ENCODE peak calls at places on chromosomes 1 and 21, in seven cellular contexts. Y, I, M, O, B, Z and D are unnamed samples.

GRCh38 chr1:177014325-177014724 is 150.2 kb downstream of the ASTN1 start:
- DNase-seq in Y (no peak), I (no peak), M (no peak), O (no peak), B (no peak), Z (no peak), D (no peak)

GRCh38 chr21:26449161-26449560 is 123.9 kb downstream of the CYYR1 start:
- DNase-seq in Y (no peak), I (no peak), M (no peak), O (no peak), B (no peak), Z (no peak), D (no peak)

GRCh38 chr1:155124503-155125463 is 2.9 kb upstream of the EFNA1 start:
- DNase-seq in Y (no peak), I (no peak), M (no peak), O (no peak), B (no peak), Z (no peak), D (no peak)

GRCh38 chr1:91883470-91883869 is 2.5 kb downstream of the TGFBR3 start:
- DNase-seq in Y (no peak), I (no peak), M (peak), O (no peak), B (no peak), Z (no peak), D (peak)

GRCh38 chr1:234731371-234732085 is 121.5 kb upstream of the IRF2BP2 start:
- DNase-seq in Y (peak), I (no peak), M (no peak), O (peak), B (no peak), Z (peak), D (peak)

GRCh38 chr21:45386728-45387371 is 18.1 kb upstream of the COL18A1 start:
- DNase-seq in Y (peak), I (peak), M (no peak), O (peak), B (peak), Z (peak), D (peak)

GRCh38 chr21:38470762-38471161 is 27.5 kb downstream of the ERG start:
- DNase-seq in Y (no peak), I (no peak), M (peak), O (no peak), B (no peak), Z (no peak), D (no peak)

GRCh38 chr1:178599745-178600144 is 86.8 kb downstream of the TEX35 start:
- DNase-seq in Y (no peak), I (no peak), M (no peak), O (no peak), B (no peak), Z (no peak), D (no peak)

GRCh38 chr1:216936779-216937178 is 213.6 kb upstream of the ESRRG start:
- DNase-seq in Y (no peak), I (no peak), M (no peak), O (no peak), B (no peak), Z (no peak), D (no peak)

GRCh38 chr1:186987769-186988168 is 159.0 kb downstream of the PLA2G4A start:
- DNase-seq in Y (no peak), I (no peak), M (no peak), O (no peak), B (no peak), Z (no peak), D (no peak)

GRCh38 chr1:186983327-186983726 is 154.6 kb downstream of the PLA2G4A start:
- DNase-seq in Y (no peak), I (no peak), M (no peak), O (no peak), B (no peak), Z (no peak), D (peak)

GRCh38 chr1:186984959-186985358 is 156.2 kb downstream of the PLA2G4A start:
- DNase-seq in Y (no peak), I (no peak), M (no peak), O (no peak), B (no peak), Z (no peak), D (no peak)

GRCh38 chr1:186987065-186987464 is 158.3 kb downstream of the PLA2G4A start:
- DNase-seq in Y (no peak), I (no peak), M (no peak), O (no peak), B (no peak), Z (peak), D (no peak)

DNA sequence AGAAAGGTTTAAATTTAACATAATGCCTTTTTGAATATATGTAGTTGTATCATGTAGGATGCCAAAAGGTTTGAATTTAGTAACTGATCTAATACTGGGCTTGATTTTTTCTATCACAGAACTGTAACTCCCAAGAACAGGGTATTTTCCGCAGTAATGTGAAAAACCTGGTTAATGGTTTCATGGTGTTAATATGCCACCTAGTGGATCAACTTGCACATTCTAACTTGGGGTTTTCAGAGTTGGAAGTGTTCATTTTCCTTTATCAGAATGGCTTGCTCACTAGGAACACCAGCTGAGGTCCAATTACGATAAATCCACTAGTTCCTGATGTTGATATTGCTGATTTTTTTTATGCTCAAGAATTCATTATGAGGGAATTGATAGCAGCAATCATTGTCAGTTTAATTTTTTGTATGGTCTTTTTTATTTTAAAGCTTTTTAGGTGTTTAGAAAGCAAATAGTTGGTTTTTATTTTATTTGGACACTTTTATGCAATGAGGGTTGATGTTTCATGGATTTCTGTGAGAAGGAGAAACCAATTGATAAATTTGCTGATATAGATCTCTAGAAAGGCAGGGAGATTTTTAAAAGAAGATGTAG is 157.2 kb downstream of the PLA2G4A start:
- DNase-seq in Y (no peak), I (no peak), M (peak), O (no peak), B (no peak), Z (no peak), D (peak)
- TF ChIP-seq POLR2A in Y (no peak), I (no peak), M (no peak), O (no peak), B (no peak), Z (no peak), D (no peak)

GRCh38 chr1:207869859-207870258 is 41.1 kb downstream of the CD34 start:
- DNase-seq in Y (no peak), I (no peak), M (no peak), O (no peak), B (no peak), Z (no peak), D (no peak)

GRCh38 chr1:207868769-207869721 is 41.9 kb downstream of the CD34 start:
- DNase-seq in Y (peak), I (peak), M (peak), O (peak), B (peak), Z (peak), D (peak)

GRCh38 chr1:207866471-207867135 is 44.3 kb downstream of the CD34 start:
- DNase-seq in Y (no peak), I (peak), M (no peak), O (peak), B (peak), Z (no peak), D (peak)

GRCh38 chr1:207868252-207868768 is 42.6 kb downstream of the CD34 start:
- DNase-seq in Y (no peak), I (no peak), M (no peak), O (no peak), B (peak), Z (peak), D (peak)

DNA sequence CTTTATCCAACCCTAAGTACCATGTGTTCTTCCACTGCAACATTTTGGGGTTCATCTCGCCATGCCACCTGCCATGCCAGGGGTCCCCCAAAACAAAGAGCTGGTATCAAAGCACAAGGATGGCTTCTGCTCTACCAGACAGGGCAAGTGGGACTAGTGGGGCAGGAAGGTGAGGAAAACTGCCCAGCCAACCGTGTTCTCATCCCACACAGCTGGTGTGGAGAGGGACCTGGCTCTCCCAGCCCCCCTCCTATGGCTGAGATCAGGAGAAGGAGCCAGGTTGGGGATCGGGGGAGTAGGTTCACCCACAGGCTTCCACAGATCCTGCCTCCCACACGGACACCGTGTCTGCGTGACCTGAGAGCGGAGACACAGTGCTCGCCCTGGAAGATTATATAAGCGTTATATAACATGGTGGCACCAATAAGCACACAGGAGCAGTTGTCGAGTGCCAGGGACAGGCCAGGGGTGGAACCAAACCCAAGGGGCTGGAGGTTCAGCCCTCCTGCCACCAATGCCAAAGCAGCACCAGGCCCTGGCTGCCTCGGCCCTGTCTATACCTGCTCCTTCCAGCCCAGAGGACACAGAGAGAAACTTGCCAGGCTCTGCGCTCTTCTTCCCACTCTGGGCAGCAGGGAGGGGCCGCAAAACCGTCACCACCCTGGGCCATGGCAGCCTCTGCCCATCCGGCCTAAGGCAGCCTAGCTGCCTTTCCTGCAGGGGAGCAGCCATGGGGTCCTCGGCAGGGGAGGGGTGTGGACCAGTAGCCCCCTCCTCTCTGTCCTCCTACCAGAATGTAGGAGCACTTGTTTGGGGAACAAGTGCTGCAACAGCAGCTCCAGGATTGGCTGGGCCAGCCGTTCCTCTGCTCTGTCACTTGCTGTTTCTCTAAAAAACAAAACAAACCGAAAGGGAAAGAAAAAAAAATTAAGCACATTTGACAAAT is 43.5 kb downstream of the CD34 start:
- DNase-seq in Y (no peak), I (peak), M (no peak), O (peak), B (peak), Z (peak), D (peak)
- TF ChIP-seq POLR2A in Y (no peak), I (no peak), M (no peak), O (peak), B (no peak), Z (peak), D (no peak)

DNA sequence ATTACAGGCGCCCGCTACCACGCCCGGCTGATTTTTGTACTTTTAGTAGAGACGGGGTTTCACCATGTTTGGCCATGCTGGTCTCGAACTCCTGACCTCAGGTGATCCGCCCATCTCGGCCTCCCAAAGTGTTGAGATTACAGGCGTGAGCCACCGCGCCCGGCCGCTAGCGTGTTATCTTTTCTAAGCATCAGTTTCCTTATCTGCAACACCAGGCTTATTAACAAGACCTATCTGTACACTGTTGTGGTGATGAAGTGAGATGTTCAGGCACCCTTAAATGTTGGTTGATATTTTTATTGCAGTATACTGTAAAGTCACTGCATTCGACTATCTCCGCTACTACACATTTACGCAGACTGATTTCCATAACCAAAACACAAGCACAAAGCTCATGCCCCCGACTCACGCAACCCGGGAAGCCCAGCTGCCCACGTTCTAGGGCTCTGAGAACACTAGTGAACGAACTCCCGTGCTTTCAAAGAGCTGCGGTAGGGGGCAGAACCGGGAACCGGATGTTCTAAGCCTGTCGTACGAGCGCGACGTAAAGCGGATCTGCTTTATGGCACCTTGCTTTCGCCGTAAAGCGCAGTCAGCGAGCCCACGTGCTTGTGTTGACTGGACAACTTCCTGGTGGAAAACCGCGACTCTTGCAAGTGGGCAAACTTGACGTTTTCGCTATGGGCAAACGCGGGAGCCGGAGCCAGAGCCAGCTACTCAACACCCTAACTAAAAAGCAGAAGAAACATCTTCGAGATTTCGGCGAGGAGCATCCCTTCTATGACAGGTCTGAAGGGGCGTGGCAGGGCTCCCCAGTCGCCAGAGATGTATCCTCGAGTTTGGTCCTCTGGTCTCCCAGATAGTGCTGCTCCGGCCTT is at the start of gene UTP25:
- DNase-seq in Y (peak), I (peak), M (peak), O (peak), B (peak), Z (peak), D (peak)
- TF ChIP-seq POLR2A in Y (peak), I (no peak), M (peak), O (peak), B (no peak), Z (peak), D (peak)

GRCh38 chr1:220876511-220877347 is 2.5 kb upstream of the HLX start:
- DNase-seq in Y (no peak), I (no peak), M (no peak), O (no peak), B (peak), Z (peak), D (peak)
- TF ChIP-seq POLR2A in Y (no peak), I (no peak), M (no peak), O (no peak), B (no peak), Z (peak), D (no peak)

DNA sequence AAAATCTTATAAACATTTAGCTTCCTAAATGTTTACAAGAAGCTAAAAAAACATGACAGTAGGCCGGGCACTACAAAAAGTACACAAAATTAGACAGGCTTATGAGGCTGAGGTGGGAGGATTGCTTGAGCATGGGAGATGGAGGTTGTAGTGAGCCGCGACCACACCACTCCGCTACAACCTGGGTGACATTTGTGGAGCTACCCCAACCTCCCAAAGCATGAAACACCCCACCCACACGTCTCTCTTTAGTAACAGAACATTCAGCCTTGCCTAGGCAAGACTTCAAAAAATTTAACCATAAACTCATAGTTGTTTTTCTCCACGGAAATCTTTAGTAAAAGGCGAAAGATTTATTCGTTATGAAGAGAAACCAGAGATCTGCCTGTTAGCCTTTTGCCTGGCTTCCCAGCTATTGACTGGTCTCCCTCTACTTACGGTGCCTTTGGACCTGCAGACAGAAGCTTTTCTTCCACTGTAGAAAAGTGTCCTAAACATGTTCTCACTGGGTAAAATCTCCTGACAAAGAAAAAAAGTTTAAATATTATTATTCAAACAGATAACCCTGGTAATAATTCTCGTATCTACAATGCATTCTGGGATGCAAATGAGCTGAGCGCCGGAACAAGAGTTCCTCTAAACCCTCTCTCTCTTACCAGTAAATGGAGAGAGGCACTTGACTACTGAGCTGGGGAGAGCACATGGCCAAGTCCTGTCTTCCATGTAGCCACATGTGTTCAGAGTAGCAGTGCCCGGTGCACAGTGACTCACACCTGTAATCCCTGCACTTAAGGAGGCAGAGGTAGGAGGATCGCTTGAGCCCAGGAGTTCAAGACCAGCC is 9.2 kb downstream of the RNU5D-1 start:
- DNase-seq in Y (peak), I (peak), M (peak), O (no peak), B (no peak), Z (peak), D (peak)
- TF ChIP-seq POLR2A in Y (peak), I (peak), M (peak), O (peak), B (no peak), Z (peak), D (peak)

GRCh38 chr1:53412285-53413174 is 46.7 kb upstream of the DMRTB1 start:
- DNase-seq in Y (no peak), I (no peak), M (no peak), O (no peak), B (no peak), Z (no peak), D (no peak)
- TF ChIP-seq POLR2A in Y (no peak), I (no peak), M (no peak), O (no peak), B (no peak), Z (no peak), D (no peak)

DNA sequence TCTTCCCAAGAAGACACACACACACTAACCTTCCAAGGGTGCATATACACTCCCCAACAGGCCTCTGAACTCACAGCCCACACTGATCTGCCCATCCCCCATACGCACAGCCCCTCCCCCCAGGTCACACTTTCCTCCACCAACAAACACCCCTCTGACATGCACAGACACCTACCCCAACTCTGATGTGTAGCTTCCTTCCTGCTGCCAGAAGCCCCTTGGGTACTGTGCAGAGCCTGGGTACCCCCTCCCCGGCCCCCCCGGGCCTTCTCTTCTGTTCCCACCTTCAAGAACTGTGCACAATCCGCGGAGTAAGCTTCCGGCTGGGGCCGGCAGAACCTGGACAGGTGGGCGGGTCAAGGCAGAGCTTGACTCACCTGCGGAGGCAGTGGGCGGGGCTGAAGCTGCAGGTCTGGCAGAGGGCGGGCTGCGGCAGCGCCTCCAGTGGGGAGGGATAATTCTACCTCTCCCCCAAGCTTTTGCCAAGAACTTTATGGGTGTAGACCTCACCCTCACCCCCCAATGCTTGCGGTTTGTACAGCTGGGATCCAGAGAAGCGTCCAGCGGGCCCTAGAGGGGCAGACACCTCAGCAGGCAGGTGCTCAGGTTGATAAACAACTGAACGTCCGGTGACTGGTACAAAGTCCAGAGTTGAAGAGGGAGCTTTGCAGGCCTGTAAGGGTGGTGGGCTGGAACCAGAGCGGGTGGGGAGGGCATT is at the start of gene C1orf210:
- DNase-seq in Y (no peak), I (no peak), M (no peak), O (peak), B (no peak), Z (peak), D (no peak)
- TF ChIP-seq POLR2A in Y (no peak), I (no peak), M (no peak), O (no peak), B (no peak), Z (no peak), D (no peak)

GRCh38 chr21:34813266-34813886 is 144.6 kb downstream of the CLIC6 start:
- DNase-seq in Y (no peak), I (no peak), M (no peak), O (no peak), B (no peak), Z (no peak), D (no peak)
- TF ChIP-seq POLR2A in Y (no peak), I (no peak), M (no peak), O (no peak), B (no peak), Z (no peak), D (no peak)